ENCODE peak calls at places on chromosome 14, in six cellular contexts. V is A549, O is Peyer's patch, M is tibial nerve, J is IMR-90, G is upper lobe of left lung. L is an unnamed sample. For H3K4me1, the result is how much of the 10 kb centered on the place peaks cover.

GRCh38 chr14:50023671-50024490 is 92.5 kb downstream of the VCPKMT start:
- DNase-seq in V (peak), O (no peak), M (no peak), J (peak), G (no peak), L (no peak)

GRCh38 chr14:94110552-94111181 is at the start of gene IFI27:
- DNase-seq in V (no peak), O (peak), M (peak), J (peak), G (peak), L (peak)

GRCh38 chr14:29350496-29350895 is 577.2 kb downstream of the PRKD1 start:
- DNase-seq in V (no peak), O (no peak), M (no peak), J (no peak), G (no peak), L (no peak)

GRCh38 chr14:20624495-20625070 is 16.9 kb downstream of the OR6S1 start:
- DNase-seq in V (peak), O (peak), M (peak), J (peak), G (peak), L (peak)

GRCh38 chr14:44291516-44291915 is 215.6 kb downstream of the FSCB start:
- DNase-seq in V (no peak), O (no peak), M (no peak), J (no peak), G (no peak), L (no peak)

GRCh38 chr14:42110167-42110566 is 503.5 kb downstream of the LRFN5 start:
- DNase-seq in V (peak), O (no peak), M (no peak), J (peak), G (no peak), L (no peak)

GRCh38 chr14:72892879-72893635 is 844 bp downstream of the DPF3 start:
- DNase-seq in V (no peak), O (peak), M (no peak), J (no peak), G (no peak), L (peak)

GRCh38 chr14:103121161-103121845 is 2.0 kb upstream of the TNFAIP2 start:
- DNase-seq in V (no peak), O (peak), M (peak), J (no peak), G (peak), L (no peak)

GRCh38 chr14:21669284-21669683 is 4.3 kb downstream of the OR4E1 start:
- DNase-seq in V (no peak), O (no peak), M (no peak), J (no peak), G (no peak), L (no peak)

GRCh38 chr14:65815127-65815526 is 402.6 kb downstream of the FUT8 start:
- DNase-seq in V (no peak), O (no peak), M (no peak), J (no peak), G (no peak), L (no peak)

GRCh38 chr14:36264595-36264994 is 55.8 kb downstream of the MBIP start:
- DNase-seq in V (no peak), O (no peak), M (no peak), J (no peak), G (no peak), L (no peak)

GRCh38 chr14:89444536-89445125 is 27.6 kb upstream of the FOXN3 start:
- DNase-seq in V (no peak), O (no peak), M (no peak), J (peak), G (no peak), L (no peak)

GRCh38 chr14:44961151-44961729 is 507 bp downstream of the KLHL28 start:
- DNase-seq in V (peak), O (peak), M (peak), J (peak), G (peak), L (peak)

GRCh38 chr14:72880820-72881219 is 13.1 kb downstream of the DPF3 start:
- DNase-seq in V (no peak), O (no peak), M (no peak), J (no peak), G (no peak), L (no peak)

GRCh38 chr14:77980475-77981321 is 180.8 kb downstream of the ADCK1 start:
- DNase-seq in V (no peak), O (no peak), M (no peak), J (no peak), G (peak), L (peak)

GRCh38 chr14:29953501-29953900 is 25.9 kb upstream of the PRKD1 start:
- DNase-seq in V (no peak), O (no peak), M (no peak), J (no peak), G (no peak), L (no peak)

GRCh38 chr14:70171719-70172118 is 17.0 kb downstream of the SLC8A3 start:
- DNase-seq in V (no peak), O (no peak), M (no peak), J (no peak), G (no peak), L (no peak)

GRCh38 chr14:92373336-92373735 is 50.4 kb downstream of the SLC24A4 start:
- DNase-seq in V (no peak), O (no peak), M (no peak), J (no peak), G (no peak), L (no peak)

GRCh38 chr14:76250345-76250744 is 98.6 kb downstream of the GPATCH2L start:
- DNase-seq in V (no peak), O (no peak), M (no peak), J (no peak), G (no peak), L (no peak)

GRCh38 chr14:35362911-35363374 is 41.6 kb downstream of the NFKBIA start:
- DNase-seq in V (no peak), O (no peak), M (no peak), J (peak), G (no peak), L (no peak)

GRCh38 chr14:48703728-48704467 is 882.3 kb downstream of the RPS29 start:
- DNase-seq in V (no peak), O (no peak), M (no peak), J (no peak), G (no peak), L (no peak)

GRCh38 chr14:99445916-99446315 is 34.7 kb downstream of the SETD3 start:
- DNase-seq in V (no peak), O (no peak), M (no peak), J (no peak), G (no peak), L (no peak)

GRCh38 chr14:42229294-42229693 is 622.6 kb downstream of the LRFN5 start:
- DNase-seq in V (no peak), O (no peak), M (no peak), J (no peak), G (no peak), L (no peak)

GRCh38 chr14:65478596-65478995 is 66.1 kb downstream of the FUT8 start:
- DNase-seq in V (no peak), O (no peak), M (no peak), J (peak), G (no peak), L (no peak)

GRCh38 chr14:60355768-60356167 is 106.7 kb downstream of the PPM1A start:
- DNase-seq in V (no peak), O (no peak), M (no peak), J (no peak), G (no peak), L (no peak)

GRCh38 chr14:68598089-68598488 is 194.8 kb downstream of the ZFP36L1 start:
- DNase-seq in V (no peak), O (no peak), M (no peak), J (no peak), G (no peak), L (no peak)

GRCh38 chr14:21454843-21455550 is 926 bp downstream of the CHD8 start:
- DNase-seq in V (no peak), O (no peak), M (no peak), J (peak), G (no peak), L (no peak)

GRCh38 chr14:104224516-104225281 is 86.3 kb downstream of the KIF26A start:
- DNase-seq in V (peak), O (no peak), M (no peak), J (no peak), G (no peak), L (peak)

GRCh38 chr14:104319489-104320241 is 181.3 kb downstream of the KIF26A start:
- DNase-seq in V (no peak), O (peak), M (no peak), J (no peak), G (peak), L (peak)

GRCh38 chr14:49461529-49462401 is 124.4 kb downstream of the RPS29 start:
- DNase-seq in V (peak), O (peak), M (peak), J (peak), G (peak), L (no peak)

GRCh38 chr14:104187121-104187889 is 48.9 kb downstream of the KIF26A start:
- DNase-seq in V (no peak), O (no peak), M (no peak), J (no peak), G (no peak), L (no peak)

GRCh38 chr14:28766505-28767238 is at the start of gene FOXG1:
- DNase-seq in V (no peak), O (no peak), M (no peak), J (no peak), G (no peak), L (peak)

GRCh38 chr14:68137704-68138619 is 318.4 kb downstream of the RAD51B start:
- DNase-seq in V (peak), O (peak), M (peak), J (peak), G (peak), L (peak)

GRCh38 chr14:61048640-61049039 is 67.6 kb downstream of the SLC38A6 start:
- DNase-seq in V (no peak), O (no peak), M (no peak), J (no peak), G (no peak), L (no peak)

GRCh38 chr14:74619672-74620131 is 7.7 kb upstream of the LTBP2 start:
- DNase-seq in V (peak), O (peak), M (peak), J (peak), G (peak), L (peak)

GRCh38 chr14:36512585-36513003 is 7.4 kb downstream of the NKX2-1 start:
- DNase-seq in V (no peak), O (no peak), M (no peak), J (no peak), G (no peak), L (no peak)

GRCh38 chr14:24382103-24382377 is 14.1 kb downstream of the NFATC4 start:
- DNase-seq in V (no peak), O (no peak), M (no peak), J (no peak), G (no peak), L (no peak)

GRCh38 chr14:65506801-65507200 is 94.3 kb downstream of the FUT8 start:
- DNase-seq in V (no peak), O (no peak), M (no peak), J (no peak), G (no peak), L (no peak)

GRCh38 chr14:74599201-74599809 is 12.7 kb downstream of the LTBP2 start:
- DNase-seq in V (no peak), O (no peak), M (peak), J (peak), G (no peak), L (peak)

GRCh38 chr14:91354221-91354916 is 63.3 kb downstream of the CCDC88C start:
- DNase-seq in V (no peak), O (no peak), M (no peak), J (no peak), G (no peak), L (no peak)

GRCh38 chr14:91357272-91357671 is 60.3 kb downstream of the CCDC88C start:
- DNase-seq in V (no peak), O (no peak), M (no peak), J (no peak), G (no peak), L (no peak)

GRCh38 chr14:91356218-91356763 is 61.3 kb downstream of the CCDC88C start:
- DNase-seq in V (no peak), O (no peak), M (no peak), J (no peak), G (no peak), L (no peak)

GRCh38 chr14:91352696-91353692 is 64.6 kb downstream of the CCDC88C start:
- DNase-seq in V (no peak), O (no peak), M (no peak), J (no peak), G (no peak), L (no peak)

GRCh38 chr14:91354979-91355685 is 62.5 kb downstream of the CCDC88C start:
- DNase-seq in V (peak), O (no peak), M (no peak), J (no peak), G (no peak), L (no peak)
- H3K4me3 ChIP-seq in V (no peak), O (no peak), M (no peak), J (no peak), G (no peak), L (no peak)

GRCh38 chr14:105854600-105855245 is 328.3 kb downstream of the TMEM121 start:
- DNase-seq in V (no peak), O (peak), M (no peak), J (no peak), G (peak), L (no peak)

GRCh38 chr14:105855246-105855892 is 329.0 kb downstream of the TMEM121 start:
- DNase-seq in V (no peak), O (peak), M (no peak), J (no peak), G (peak), L (peak)

GRCh38 chr14:105857223-105857815 is 330.9 kb downstream of the TMEM121 start:
- DNase-seq in V (no peak), O (peak), M (no peak), J (no peak), G (peak), L (peak)

GRCh38 chr14:105856676-105857222 is 330.4 kb downstream of the TMEM121 start:
- DNase-seq in V (no peak), O (peak), M (no peak), J (no peak), G (peak), L (peak)

DNA sequence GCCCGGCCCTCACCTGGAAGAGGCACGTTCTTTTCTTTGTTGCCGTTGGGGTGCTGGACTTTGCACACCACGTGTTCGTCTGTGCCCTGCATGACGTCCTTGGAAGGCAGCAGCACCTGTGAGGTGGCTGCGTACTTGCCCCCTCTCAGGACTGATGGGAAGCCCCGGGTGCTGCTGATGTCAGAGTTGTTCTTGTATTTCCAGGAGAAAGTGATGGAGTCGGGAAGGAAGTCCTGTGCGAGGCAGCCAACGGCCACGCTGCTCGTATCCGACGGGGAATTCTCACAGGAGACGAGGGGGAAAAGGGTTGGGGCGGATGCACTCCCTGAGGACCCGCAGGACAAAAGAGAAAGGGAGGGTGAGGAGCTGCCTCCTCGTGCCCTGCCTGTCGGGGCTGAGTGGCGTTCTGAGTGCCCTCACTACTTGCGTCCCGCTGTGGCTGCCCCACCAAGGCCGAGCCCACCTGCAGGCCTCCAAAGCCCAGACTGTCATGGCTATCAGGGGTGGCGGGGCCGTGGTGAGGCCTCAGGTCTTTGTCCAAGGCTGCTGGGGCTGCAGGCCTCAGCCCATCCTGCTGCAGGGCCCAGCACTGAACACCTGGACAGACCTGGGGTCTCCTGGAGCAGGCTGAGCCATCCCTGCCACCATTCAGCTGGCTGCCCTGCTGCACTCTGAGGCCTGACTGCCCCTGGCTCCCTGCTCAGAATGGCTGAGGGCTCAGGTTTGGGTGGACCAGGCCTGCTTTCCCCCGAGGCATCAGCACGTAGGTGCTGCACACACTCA is 329.7 kb downstream of the TMEM121 start:
- DNase-seq in V (no peak), O (no peak), M (no peak), J (no peak), G (peak), L (peak)
- TF ChIP-seq POLR2A in V (no peak), O (no peak), M (no peak), J (no peak), G (no peak), L (no peak)

GRCh38 chr14:51081209-51081608 is 13.7 kb downstream of the TRIM9 start:
- DNase-seq in V (no peak), O (no peak), M (no peak), J (no peak), G (no peak), L (no peak)
- H3K4me1 ChIP-seq in V (under half), O (under half), M (under half), J (under half), G (under half), L (under half)

GRCh38 chr14:79279645-79280399 is 931.5 kb downstream of the DIO2 start:
- DNase-seq in V (no peak), O (no peak), M (no peak), J (peak), G (peak), L (no peak)

GRCh38 chr14:79281244-79282199 is 929.8 kb downstream of the DIO2 start:
- DNase-seq in V (no peak), O (no peak), M (no peak), J (no peak), G (no peak), L (no peak)

GRCh38 chr14:79278798-79279644 is 932.3 kb downstream of the DIO2 start:
- DNase-seq in V (peak), O (peak), M (peak), J (peak), G (peak), L (peak)

GRCh38 chr14:79278286-79278797 is 933.0 kb downstream of the DIO2 start:
- DNase-seq in V (no peak), O (no peak), M (no peak), J (no peak), G (no peak), L (no peak)

GRCh38 chr14:79280400-79280670 is 931.0 kb downstream of the DIO2 start:
- DNase-seq in V (no peak), O (no peak), M (no peak), J (no peak), G (no peak), L (no peak)
- H3K4me3 ChIP-seq in V (peak), O (no peak), M (peak), J (peak), G (peak), L (peak)

GRCh38 chr14:34027130-34027989 is 76.5 kb upstream of the EGLN3 start:
- DNase-seq in V (no peak), O (no peak), M (no peak), J (no peak), G (no peak), L (no peak)
- TF ChIP-seq POLR2A in V (no peak), O (no peak), M (no peak), J (no peak), G (no peak), L (no peak)

DNA sequence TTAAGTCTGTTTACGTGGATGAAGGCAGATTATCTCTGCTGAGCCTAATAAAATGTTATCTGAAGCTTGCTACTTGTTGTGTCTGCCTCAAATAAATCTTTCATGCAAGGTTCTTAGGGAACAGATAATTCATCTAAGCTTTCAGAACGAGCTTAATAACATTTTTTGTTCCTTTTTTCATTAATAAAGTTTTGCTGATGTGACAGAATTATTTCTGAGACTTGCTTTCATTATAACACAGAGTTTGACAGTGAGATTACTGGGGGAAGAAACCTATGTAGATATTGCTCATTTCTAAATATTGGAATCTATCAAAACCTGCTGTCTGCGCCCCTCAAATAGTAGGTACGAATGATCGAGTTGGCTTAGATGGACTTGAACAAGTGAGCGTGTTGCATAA is 948.7 kb upstream of the SEL1L start:
- DNase-seq in V (no peak), O (no peak), M (no peak), J (no peak), G (no peak), L (no peak)
- H3K4me1 ChIP-seq in V (under half), O (under half), M (under half), J (under half), G (under half), L (under half)

GRCh38 chr14:23294346-23294733 is 8.3 kb downstream of the PPP1R3E start:
- DNase-seq in V (no peak), O (no peak), M (no peak), J (no peak), G (no peak), L (peak)
- H3K4me3 ChIP-seq in V (peak), O (no peak), M (no peak), J (no peak), G (no peak), L (no peak)

GRCh38 chr14:52044791-52045522 is 23.9 kb downstream of the NID2 start:
- DNase-seq in V (no peak), O (no peak), M (no peak), J (peak), G (no peak), L (no peak)

GRCh38 chr14:52043690-52044089 is 25.2 kb downstream of the NID2 start:
- DNase-seq in V (peak), O (peak), M (no peak), J (peak), G (no peak), L (no peak)

GRCh38 chr14:52048641-52049204 is 20.1 kb downstream of the NID2 start:
- DNase-seq in V (no peak), O (no peak), M (peak), J (no peak), G (no peak), L (no peak)

GRCh38 chr14:52048132-52048531 is 20.7 kb downstream of the NID2 start:
- DNase-seq in V (no peak), O (no peak), M (no peak), J (no peak), G (no peak), L (no peak)

DNA sequence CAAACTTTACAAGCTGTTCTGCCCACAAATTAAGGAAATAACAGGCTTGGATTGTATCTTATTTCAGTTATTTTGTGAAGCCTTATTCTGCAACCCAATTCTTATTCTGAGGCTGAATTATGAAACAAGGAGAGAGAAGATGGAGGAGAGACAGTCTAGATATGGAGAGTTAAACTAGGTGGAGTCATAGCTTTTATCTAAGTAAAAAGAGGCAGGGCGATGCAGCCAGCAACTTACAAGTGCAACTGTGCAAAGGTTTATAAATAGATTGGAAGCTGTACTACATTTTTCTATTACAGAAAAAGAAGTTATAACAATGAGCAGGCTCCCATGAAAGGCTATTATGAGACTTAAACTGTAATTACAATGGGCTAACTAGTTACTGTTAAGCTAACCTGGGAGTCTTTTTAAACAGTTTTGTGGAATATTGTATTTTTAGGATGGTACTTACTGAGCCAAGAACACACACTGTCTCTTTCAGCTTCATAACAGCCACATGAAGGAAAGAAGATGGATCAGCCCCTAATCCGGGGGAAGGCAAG is 22.4 kb downstream of the NID2 start:
- DNase-seq in V (no peak), O (no peak), M (no peak), J (peak), G (no peak), L (no peak)
- TF ChIP-seq POLR2A in V (no peak), O (no peak), M (no peak), J (no peak), G (no peak), L (no peak)

L was measured in ovary.